ENCODE peak calls at places on chromosomes 11 and 22, in six cellular contexts. One of them, this sample, is unnamed.

GRCh38 chr22:22245935-22246525 is 1.4 kb downstream of the VPREB1 start:
- DNase-seq in SK-N-SH: no peak
- DNase-seq in A549: no peak
- DNase-seq in HepG2: no peak
- DNase-seq in K562: no peak
- DNase-seq in H1: no peak
- DNase-seq in this sample: no peak

GRCh38 chr11:73760066-73760679 is 701 bp downstream of the RAB6A start:
- DNase-seq in H1: peak
- DNase-seq in A549: peak
- DNase-seq in HepG2: no peak
- DNase-seq in SK-N-SH: peak
- DNase-seq in K562: peak
- DNase-seq in this sample: peak

GRCh38 chr11:78074756-78075155 is 4.9 kb downstream of the NDUFC2 start:
- DNase-seq in HepG2: no peak
- DNase-seq in SK-N-SH: peak
- DNase-seq in A549: no peak
- DNase-seq in K562: no peak
- DNase-seq in H1: no peak
- DNase-seq in this sample: no peak

GRCh38 chr11:61041755-61042518 is 60.4 kb upstream of the CD5 start:
- DNase-seq in SK-N-SH: no peak
- DNase-seq in HepG2: no peak
- DNase-seq in H1: no peak
- DNase-seq in A549: peak
- DNase-seq in K562: no peak
- DNase-seq in this sample: no peak

GRCh38 chr11:119490253-119491006 is 67.5 kb upstream of the THY1 start:
- DNase-seq in HepG2: no peak
- DNase-seq in K562: no peak
- DNase-seq in A549: no peak
- DNase-seq in SK-N-SH: no peak
- DNase-seq in H1: no peak
- DNase-seq in this sample: no peak

GRCh38 chr11:17739945-17740338 is 5.4 kb downstream of the KCNC1 start:
- DNase-seq in SK-N-SH: no peak
- DNase-seq in HepG2: no peak
- DNase-seq in K562: no peak
- DNase-seq in H1: no peak
- DNase-seq in A549: no peak
- DNase-seq in this sample: no peak

GRCh38 chr11:84923489-84923888 is 703.7 kb downstream of the DLG2 start:
- DNase-seq in H1: no peak
- DNase-seq in K562: no peak
- DNase-seq in A549: no peak
- DNase-seq in HepG2: no peak
- DNase-seq in SK-N-SH: no peak
- DNase-seq in this sample: no peak

GRCh38 chr11:35177370-35177769 is 38.4 kb downstream of the CD44 start:
- DNase-seq in A549: no peak
- DNase-seq in H1: no peak
- DNase-seq in HepG2: no peak
- DNase-seq in K562: no peak
- DNase-seq in SK-N-SH: no peak
- DNase-seq in this sample: peak

GRCh38 chr11:70503878-70504240 is 105.5 kb downstream of the CTTN start:
- DNase-seq in SK-N-SH: peak
- DNase-seq in A549: no peak
- DNase-seq in K562: peak
- DNase-seq in HepG2: no peak
- DNase-seq in H1: no peak
- DNase-seq in this sample: no peak

GRCh38 chr11:10327254-10327653 is 22.4 kb downstream of the ADM start:
- DNase-seq in A549: no peak
- DNase-seq in HepG2: no peak
- DNase-seq in SK-N-SH: no peak
- DNase-seq in H1: no peak
- DNase-seq in K562: peak
- DNase-seq in this sample: peak

GRCh38 chr22:20604092-20604747 is 96.8 kb downstream of the MED15 start:
- DNase-seq in HepG2: no peak
- DNase-seq in SK-N-SH: no peak
- DNase-seq in K562: no peak
- DNase-seq in H1: no peak
- DNase-seq in A549: no peak
- DNase-seq in this sample: no peak
- TF ChIP-seq RFX5 in HepG2: no peak
- TF ChIP-seq RFX5 in SK-N-SH: no peak
- TF ChIP-seq RFX5 in K562: no peak
- TF ChIP-seq RFX5 in H1: no peak
- TF ChIP-seq RFX5 in A549: no peak
- TF ChIP-seq RFX5 in this sample: no peak

DNA sequence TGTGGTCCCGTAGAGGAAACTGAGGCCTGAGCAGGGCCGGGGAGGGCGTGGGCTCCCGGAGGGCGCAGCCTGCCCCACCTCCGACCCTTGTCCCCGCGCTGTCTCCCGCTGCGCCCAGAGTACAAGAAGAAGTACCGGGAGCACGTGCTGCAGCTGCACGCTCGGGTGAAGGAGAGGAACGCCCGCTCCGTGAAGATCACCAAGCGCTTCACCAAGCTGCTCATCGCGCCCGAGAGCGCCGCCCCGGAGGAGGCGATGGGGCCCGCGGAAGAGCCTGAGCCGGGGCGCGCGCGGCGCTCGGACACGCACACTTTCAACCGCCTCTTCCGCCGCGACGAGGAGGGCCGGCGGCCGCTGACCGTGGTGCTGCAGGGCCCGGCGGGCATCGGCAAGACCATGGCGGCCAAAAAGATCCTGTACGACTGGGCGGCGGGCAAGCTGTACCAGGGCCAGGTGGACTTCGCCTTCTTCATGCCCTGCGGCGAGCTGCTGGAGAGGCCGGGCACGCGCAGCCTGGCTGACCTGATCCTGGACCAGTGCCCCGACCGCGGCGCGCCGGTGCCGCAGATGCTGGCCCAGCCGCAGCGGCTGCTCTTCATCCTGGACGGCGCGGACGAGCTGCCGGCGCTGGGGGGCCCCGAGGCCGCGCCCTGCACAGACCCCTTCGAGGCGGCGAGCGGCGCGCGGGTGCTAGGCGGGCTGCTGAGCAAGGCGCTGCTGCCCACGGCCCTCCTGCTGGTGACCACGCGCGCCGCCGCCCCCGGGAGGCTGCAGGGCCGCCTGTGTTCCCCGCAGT is 2.0 kb downstream of the NLRP6 start:
- DNase-seq in HepG2: no peak
- DNase-seq in K562: no peak
- DNase-seq in SK-N-SH: peak
- DNase-seq in H1: peak
- DNase-seq in A549: peak
- DNase-seq in this sample: peak
- TF ChIP-seq RFX5 in HepG2: no peak
- TF ChIP-seq RFX5 in K562: no peak
- TF ChIP-seq RFX5 in SK-N-SH: no peak
- TF ChIP-seq RFX5 in H1: no peak
- TF ChIP-seq RFX5 in A549: no peak
- TF ChIP-seq RFX5 in this sample: no peak

GRCh38 chr11:112100457-112100856 is 13.8 kb downstream of the SDHD start:
- DNase-seq in H1: no peak
- DNase-seq in SK-N-SH: no peak
- DNase-seq in A549: no peak
- DNase-seq in K562: no peak
- DNase-seq in HepG2: no peak
- DNase-seq in this sample: peak
- TF ChIP-seq RFX5 in H1: no peak
- TF ChIP-seq RFX5 in SK-N-SH: no peak
- TF ChIP-seq RFX5 in A549: no peak
- TF ChIP-seq RFX5 in K562: no peak
- TF ChIP-seq RFX5 in HepG2: no peak
- TF ChIP-seq RFX5 in this sample: no peak

GRCh38 chr22:35540600-35541253 is at the start of gene RASD2:
- DNase-seq in SK-N-SH: no peak
- DNase-seq in A549: peak
- DNase-seq in K562: peak
- DNase-seq in HepG2: no peak
- DNase-seq in H1: peak
- DNase-seq in this sample: peak
- TF ChIP-seq RFX5 in SK-N-SH: no peak
- TF ChIP-seq RFX5 in A549: no peak
- TF ChIP-seq RFX5 in K562: no peak
- TF ChIP-seq RFX5 in HepG2: no peak
- TF ChIP-seq RFX5 in H1: no peak
- TF ChIP-seq RFX5 in this sample: no peak

GRCh38 chr11:1165256-1166041 is 7.7 kb downstream of the MUC5AC start:
- DNase-seq in HepG2: no peak
- DNase-seq in K562: no peak
- DNase-seq in SK-N-SH: peak
- DNase-seq in A549: no peak
- DNase-seq in H1: no peak
- DNase-seq in this sample: no peak
- TF ChIP-seq RFX5 in HepG2: no peak
- TF ChIP-seq RFX5 in K562: no peak
- TF ChIP-seq RFX5 in SK-N-SH: no peak
- TF ChIP-seq RFX5 in A549: no peak
- TF ChIP-seq RFX5 in H1: no peak
- TF ChIP-seq RFX5 in this sample: no peak

DNA sequence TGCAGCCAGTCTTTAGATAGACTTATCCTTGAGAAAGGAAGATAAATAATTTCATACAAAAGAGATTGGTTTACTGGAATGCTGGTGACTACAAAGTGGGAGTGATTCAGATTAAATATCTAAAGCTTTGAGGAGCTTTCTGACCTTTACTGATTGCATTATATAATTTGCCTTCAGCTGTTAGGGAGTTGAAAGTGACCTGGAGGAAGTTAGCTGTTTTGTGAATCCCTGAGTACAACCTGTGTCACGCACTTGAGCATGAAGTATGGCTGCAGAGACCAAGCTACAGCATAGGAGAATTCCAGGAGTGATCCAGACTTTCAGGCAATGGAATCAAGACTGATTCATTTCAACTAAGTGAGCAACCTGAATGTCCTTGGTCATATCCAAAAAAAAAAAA is 1848.3 kb upstream of the RAG2 start:
- DNase-seq in HepG2: no peak
- DNase-seq in SK-N-SH: no peak
- DNase-seq in K562: no peak
- DNase-seq in A549: no peak
- DNase-seq in H1: no peak
- DNase-seq in this sample: no peak
- TF ChIP-seq RFX5 in HepG2: no peak
- TF ChIP-seq RFX5 in SK-N-SH: no peak
- TF ChIP-seq RFX5 in K562: no peak
- TF ChIP-seq RFX5 in A549: no peak
- TF ChIP-seq RFX5 in H1: no peak
- TF ChIP-seq RFX5 in this sample: no peak